ENCODE peak calls at places on chromosomes 4 and X, in eight cellular contexts. S is ovary, X is endothelial cell, Y is IMR-90, C is B cell, N is GM12865, V is tibial nerve, W is WTC11. K is an unnamed sample.

GRCh38 chr4:7111441-7111840 is 43.6 kb upstream of the GRPEL1 start:
- DNase-seq in S (no peak), X (no peak), Y (no peak), C (no peak), N (no peak), V (no peak), W (no peak), K (no peak)

GRCh38 chr4:74598611-74599325 is 153.8 kb downstream of the AREG start:
- DNase-seq in S (no peak), X (no peak), Y (no peak), C (no peak), N (no peak), V (no peak), W (no peak), K (no peak)

GRCh38 chr4:6371827-6372226 is 100.6 kb downstream of the PPP2R2C start:
- DNase-seq in S (no peak), X (no peak), Y (no peak), C (no peak), N (no peak), V (no peak), W (no peak), K (no peak)

GRCh38 chrX:134975516-134975915 is 15.3 kb upstream of the SMIM10 start:
- DNase-seq in S (no peak), X (no peak), Y (no peak), C (no peak), N (no peak), V (no peak), W (no peak), K (no peak)

GRCh38 chr4:147772459-147772969 is 40.6 kb downstream of the ARHGAP10 start:
- DNase-seq in S (no peak), X (no peak), Y (peak), C (no peak), N (no peak), V (no peak), W (no peak), K (no peak)

GRCh38 chr4:123390846-123391456 is 5.6 kb upstream of the SPRY1 start:
- DNase-seq in S (no peak), X (no peak), Y (peak), C (no peak), N (peak), V (no peak), W (no peak), K (no peak)

GRCh38 chr4:98657531-98658286 is 702 bp downstream of the TSPAN5 start:
- DNase-seq in S (peak), X (peak), Y (peak), C (no peak), N (no peak), V (no peak), W (peak), K (no peak)

GRCh38 chr4:92421920-92422319 is 118.2 kb downstream of the GRID2 start:
- DNase-seq in S (no peak), X (no peak), Y (no peak), C (no peak), N (peak), V (no peak), W (no peak), K (no peak)

GRCh38 chrX:120242807-120243206 is 7.8 kb upstream of the ZBTB33 start:
- DNase-seq in S (no peak), X (no peak), Y (no peak), C (no peak), N (no peak), V (no peak), W (no peak), K (no peak)

GRCh38 chrX:47815901-47816845 is 20.5 kb upstream of the ZNF81 start:
- DNase-seq in S (no peak), X (no peak), Y (no peak), C (no peak), N (no peak), V (no peak), W (no peak), K (no peak)
- TF ChIP-seq CTCF in S (no peak), X (no peak), Y (no peak), C (no peak), N (no peak), V (no peak), W (no peak), K (no peak)

DNA sequence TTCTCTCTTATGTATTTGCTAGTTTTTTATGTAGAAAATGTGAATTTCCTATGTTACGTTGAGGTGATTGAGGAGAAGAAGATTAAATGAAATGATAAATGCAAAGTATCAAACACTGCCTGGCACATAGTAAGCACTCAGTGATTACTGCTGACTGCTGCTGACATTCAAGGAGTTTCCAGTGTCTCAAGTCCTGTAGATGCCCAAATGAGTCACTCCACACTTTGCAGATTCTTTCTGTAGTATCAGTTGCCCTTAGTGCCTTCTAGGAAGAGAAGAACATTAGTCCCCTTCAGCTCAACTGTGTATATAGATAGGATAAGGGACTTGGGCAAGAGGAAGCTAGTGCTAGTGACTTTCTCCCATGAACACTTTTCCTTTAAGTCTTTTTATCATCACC is 240.5 kb upstream of the TEX13A start:
- DNase-seq in S (no peak), X (no peak), Y (no peak), C (no peak), N (no peak), V (no peak), W (no peak), K (no peak)
- TF ChIP-seq CTCF in S (no peak), X (no peak), Y (no peak), C (no peak), N (no peak), V (no peak), W (no peak), K (no peak)

GRCh38 chr4:176377705-176378302 is 58.0 kb downstream of the SPCS3 start:
- DNase-seq in S (no peak), X (no peak), Y (peak), C (no peak), N (peak), V (no peak), W (no peak), K (no peak)
- TF ChIP-seq CTCF in S (no peak), X (peak), Y (peak), C (peak), N (peak), V (peak), W (no peak), K (no peak)

GRCh38 chr4:77123403-77123802 is 33.6 kb upstream of the CCNG2 start:
- DNase-seq in S (no peak), X (no peak), Y (no peak), C (no peak), N (no peak), V (no peak), W (no peak), K (no peak)

GRCh38 chr4:77120888-77121508 is 36.0 kb upstream of the CCNG2 start:
- DNase-seq in S (no peak), X (no peak), Y (no peak), C (peak), N (peak), V (no peak), W (no peak), K (no peak)
- TF ChIP-seq CTCF in S (no peak), X (no peak), Y (no peak), C (peak), N (peak), V (no peak), W (no peak), K (no peak)

GRCh38 chr4:127528302-127528701 is 104.5 kb upstream of the INTU start:
- DNase-seq in S (no peak), X (no peak), Y (no peak), C (no peak), N (no peak), V (no peak), W (no peak), K (no peak)
- TF ChIP-seq CTCF in S (no peak), X (no peak), Y (no peak), C (no peak), N (no peak), V (no peak), W (no peak), K (no peak)

DNA sequence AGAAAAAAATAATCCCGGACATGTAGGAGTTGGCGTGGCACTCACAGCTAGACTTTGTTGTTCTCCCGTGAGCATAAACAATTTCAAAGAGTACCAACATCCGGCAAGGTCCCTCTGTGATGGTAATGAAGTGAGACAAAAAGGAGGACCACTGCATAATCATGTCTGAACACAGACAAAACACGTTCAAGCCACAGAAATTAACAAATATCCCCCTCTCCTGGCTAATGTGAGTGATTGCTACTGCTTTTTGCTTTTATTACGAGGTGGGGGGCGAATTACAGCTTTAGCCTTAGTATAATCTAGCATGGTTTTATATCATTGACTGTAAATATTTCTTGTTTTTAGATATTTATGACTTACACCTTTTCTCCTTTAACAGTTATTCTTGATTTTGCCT is 118.5 kb downstream of the PLS3 start:
- DNase-seq in S (no peak), X (no peak), Y (peak), C (no peak), N (peak), V (no peak), W (no peak), K (no peak)
- TF ChIP-seq CTCF in S (no peak), X (no peak), Y (peak), C (no peak), N (peak), V (no peak), W (no peak), K (no peak)